ENCODE peak calls at places on chromosome 18, in four cellular contexts. Q, J, Z and I are unnamed samples.

GRCh38 chr18:7084766-7085080 is 32.9 kb downstream of the LAMA1 start:
- DNase-seq in J (no peak), Q (no peak), Z (no peak), I (no peak)

GRCh38 chr18:5527603-5528002 is 16.2 kb downstream of the EPB41L3 start:
- DNase-seq in Z (no peak), J (no peak), Q (no peak), I (no peak)

GRCh38 chr18:75109819-75110218 is 99.1 kb downstream of the PTGR3 start:
- DNase-seq in Q (no peak), Z (no peak), J (no peak), I (peak)

GRCh38 chr18:44803019-44803650 is 122.4 kb downstream of the SETBP1 start:
- DNase-seq in Q (no peak), J (no peak), Z (peak), I (no peak)

GRCh38 chr18:28820353-28820752 is 643.4 kb upstream of the CDH2 start:
- DNase-seq in Z (no peak), Q (no peak), J (no peak), I (no peak)

GRCh38 chr18:70469916-70470315 is 181.1 kb downstream of the SOCS6 start:
- DNase-seq in J (no peak), Z (no peak), Q (no peak), I (no peak)

GRCh38 chr18:34923911-34924310 is 117.3 kb upstream of the MAPRE2 start:
- DNase-seq in Q (no peak), J (no peak), Z (no peak), I (no peak)

GRCh38 chr18:8354304-8354703 is 254.9 kb upstream of the RAB12 start:
- DNase-seq in Q (no peak), Z (peak), J (no peak), I (no peak)

GRCh38 chr18:57959278-57959677 is 84.7 kb upstream of the NEDD4L start:
- DNase-seq in Q (no peak), Z (peak), J (no peak), I (no peak)

GRCh38 chr18:73511751-73512525 is 635.7 kb downstream of the FBXO15 start:
- DNase-seq in Z (no peak), Q (no peak), J (no peak), I (no peak)

GRCh38 chr18:63619661-63620060 is 24.4 kb downstream of the SERPINB4 start:
- DNase-seq in Z (no peak), J (no peak), Q (no peak), I (no peak)

GRCh38 chr18:63422862-63423304 is 607 bp upstream of the VPS4B start:
- DNase-seq in Q (no peak), J (no peak), Z (no peak), I (no peak)

GRCh38 chr18:76205906-76206305 is 289.1 kb downstream of the ZNF516 start:
- DNase-seq in Q (no peak), Z (no peak), J (no peak), I (no peak)

GRCh38 chr18:8424917-8425725 is 184.1 kb upstream of the RAB12 start:
- DNase-seq in Z (peak), Q (no peak), J (no peak), I (peak)

GRCh38 chr18:38651736-38652135 is 1086.1 kb upstream of the CELF4 start:
- DNase-seq in J (no peak), Z (no peak), Q (no peak), I (no peak)

GRCh38 chr18:79476031-79476917 is 80.5 kb downstream of the NFATC1 start:
- DNase-seq in Z (no peak), J (no peak), Q (no peak), I (no peak)

GRCh38 chr18:40937386-40937785 is 1017.6 kb upstream of the PIK3C3 start:
- DNase-seq in J (no peak), Q (peak), Z (no peak), I (no peak)

GRCh38 chr18:26546170-26546874 is 2.0 kb downstream of the KCTD1 start:
- DNase-seq in J (no peak), Z (no peak), Q (no peak), I (no peak)

GRCh38 chr18:77058186-77058847 is 74.3 kb downstream of the MBP start:
- DNase-seq in Q (no peak), J (no peak), Z (no peak), I (no peak)

GRCh38 chr18:54845788-54846187 is 17.5 kb downstream of the RAB27B start:
- DNase-seq in Z (no peak), Q (no peak), J (no peak), I (no peak)

GRCh38 chr18:12838178-12838634 is 45.8 kb downstream of the PTPN2 start:
- DNase-seq in J (peak), Z (peak), Q (no peak), I (no peak)

GRCh38 chr18:8904316-8904715 is 198.2 kb upstream of the NDUFV2 start:
- DNase-seq in Q (no peak), J (no peak), Z (no peak), I (no peak)

GRCh38 chr18:28175047-28175929 is 1.6 kb downstream of the CDH2 start:
- DNase-seq in Q (no peak), J (no peak), Z (peak), I (no peak)

GRCh38 chr18:2971741-2972552 is 41.0 kb downstream of the LPIN2 start:
- DNase-seq in Q (no peak), J (peak), Z (no peak), I (no peak)

GRCh38 chr18:34880882-34881852 is 160.0 kb upstream of the MAPRE2 start:
- DNase-seq in Z (peak), Q (no peak), J (no peak), I (no peak)

GRCh38 chr18:75362435-75362834 is 65.1 kb downstream of the SMIM21 start:
- DNase-seq in Q (no peak), Z (no peak), J (no peak), I (no peak)

GRCh38 chr18:41922171-41922570 is 32.9 kb upstream of the PIK3C3 start:
- DNase-seq in Z (no peak), J (no peak), Q (no peak), I (no peak)

GRCh38 chr18:42183746-42184145 is 228.7 kb downstream of the PIK3C3 start:
- DNase-seq in Q (no peak), J (no peak), Z (no peak), I (no peak)

GRCh38 chr18:75824661-75825060 is 397.2 kb upstream of the SMIM21 start:
- DNase-seq in Q (no peak), Z (no peak), J (no peak), I (no peak)

GRCh38 chr18:27665264-27665799 is 480.2 kb upstream of the CHST9 start:
- DNase-seq in Q (no peak), J (no peak), Z (no peak), I (no peak)

GRCh38 chr18:48017625-48018024 is 87.2 kb upstream of the SMAD2 start:
- DNase-seq in Z (no peak), J (no peak), Q (no peak), I (no peak)

GRCh38 chr18:4017479-4017878 is 437.6 kb downstream of the DLGAP1 start:
- DNase-seq in Z (no peak), Q (peak), J (no peak), I (peak)

GRCh38 chr18:8462651-8463185 is 146.5 kb upstream of the RAB12 start:
- DNase-seq in Z (peak), J (no peak), Q (no peak), I (no peak)

GRCh38 chr18:32576296-32576916 is 105.7 kb upstream of the GAREM1 start:
- DNase-seq in Z (peak), Q (no peak), J (no peak), I (no peak)
- TF ChIP-seq HDAC6 in Z (no peak), Q (no peak), J (no peak), I (no peak)

DNA sequence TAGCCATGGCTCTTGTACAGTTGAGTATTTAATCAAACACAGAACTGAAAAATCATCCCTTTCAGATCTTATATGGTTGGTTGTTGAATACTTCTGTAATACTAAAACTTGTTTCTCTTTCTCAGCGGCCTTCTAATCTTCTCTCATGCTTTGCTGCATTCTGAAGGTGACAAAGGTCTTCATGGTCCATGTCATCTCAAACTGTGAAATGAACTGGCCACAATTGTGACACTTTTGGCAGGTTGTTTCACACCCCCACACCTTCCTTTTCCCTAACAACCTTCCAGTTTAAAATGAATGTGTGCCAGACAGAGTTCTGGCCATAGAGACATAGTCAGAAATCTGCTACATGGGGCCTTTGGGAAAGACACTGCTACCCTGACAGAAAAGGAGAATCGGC is 106.7 kb downstream of the PIGN start:
- DNase-seq in J (no peak), Q (no peak), Z (no peak), I (no peak)
- TF ChIP-seq HDAC6 in J (no peak), Q (no peak), Z (no peak), I (no peak)

GRCh38 chr18:36708366-36708765 is 120.4 kb downstream of the TPGS2 start:
- DNase-seq in Q (no peak), J (no peak), Z (no peak), I (no peak)

GRCh38 chr18:36714476-36714875 is 114.3 kb downstream of the TPGS2 start:
- DNase-seq in Z (no peak), Q (no peak), J (no peak), I (no peak)

GRCh38 chr18:36711014-36711725 is 117.6 kb downstream of the TPGS2 start:
- DNase-seq in Q (no peak), Z (no peak), J (no peak), I (no peak)

GRCh38 chr18:36709315-36709714 is 119.5 kb downstream of the TPGS2 start:
- DNase-seq in Q (no peak), Z (no peak), J (no peak), I (no peak)

DNA sequence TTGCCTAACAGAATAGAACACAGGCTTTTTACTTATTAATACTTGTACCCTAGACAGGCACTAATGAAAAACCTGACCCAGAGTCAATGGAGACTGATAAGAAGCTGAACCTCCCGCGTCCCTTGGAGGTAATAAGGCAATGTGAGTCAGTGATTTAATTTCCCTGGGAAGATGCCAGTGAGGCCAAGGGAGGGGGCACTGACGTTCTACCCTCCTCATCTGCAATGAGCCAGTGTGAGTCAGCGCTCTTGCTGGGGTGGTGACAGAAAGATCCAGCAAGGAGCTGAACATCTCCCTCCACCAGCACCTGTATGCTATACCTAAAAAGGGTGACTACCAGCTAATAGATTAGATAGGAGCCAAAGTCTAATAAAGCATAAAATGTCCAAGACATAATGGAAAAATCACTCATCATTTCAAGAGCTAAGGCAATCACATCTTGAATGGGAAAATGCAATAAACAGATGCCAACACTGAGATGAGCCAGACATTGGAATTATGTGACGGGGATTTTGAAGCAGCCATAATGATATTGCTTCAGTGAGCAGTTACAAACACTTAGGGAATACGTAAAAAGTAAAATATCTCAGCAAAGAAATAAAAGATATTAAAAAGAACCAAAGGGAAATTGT is 116.9 kb downstream of the TPGS2 start:
- DNase-seq in J (no peak), Z (no peak), Q (no peak), I (no peak)
- TF ChIP-seq HDAC6 in J (no peak), Z (no peak), Q (no peak), I (no peak)

GRCh38 chr18:43563780-43564179 is 286.5 kb upstream of the SYT4 start:
- DNase-seq in J (no peak), Q (no peak), Z (peak), I (no peak)
- TF ChIP-seq HDAC6 in J (no peak), Q (no peak), Z (no peak), I (no peak)

GRCh38 chr18:11147371-11147860 is 2.0 kb downstream of the PIEZO2 start:
- DNase-seq in Q (no peak), Z (no peak), J (no peak), I (no peak)

GRCh38 chr18:11146947-11147345 is 2.4 kb downstream of the PIEZO2 start:
- DNase-seq in J (no peak), Q (no peak), Z (no peak), I (peak)

GRCh38 chr18:11148655-11149440 is 521 bp downstream of the PIEZO2 start:
- DNase-seq in Z (no peak), Q (no peak), J (no peak), I (peak)

GRCh38 chr18:11149441-11150270 is at the start of gene PIEZO2:
- DNase-seq in Q (peak), Z (peak), J (peak), I (no peak)

DNA sequence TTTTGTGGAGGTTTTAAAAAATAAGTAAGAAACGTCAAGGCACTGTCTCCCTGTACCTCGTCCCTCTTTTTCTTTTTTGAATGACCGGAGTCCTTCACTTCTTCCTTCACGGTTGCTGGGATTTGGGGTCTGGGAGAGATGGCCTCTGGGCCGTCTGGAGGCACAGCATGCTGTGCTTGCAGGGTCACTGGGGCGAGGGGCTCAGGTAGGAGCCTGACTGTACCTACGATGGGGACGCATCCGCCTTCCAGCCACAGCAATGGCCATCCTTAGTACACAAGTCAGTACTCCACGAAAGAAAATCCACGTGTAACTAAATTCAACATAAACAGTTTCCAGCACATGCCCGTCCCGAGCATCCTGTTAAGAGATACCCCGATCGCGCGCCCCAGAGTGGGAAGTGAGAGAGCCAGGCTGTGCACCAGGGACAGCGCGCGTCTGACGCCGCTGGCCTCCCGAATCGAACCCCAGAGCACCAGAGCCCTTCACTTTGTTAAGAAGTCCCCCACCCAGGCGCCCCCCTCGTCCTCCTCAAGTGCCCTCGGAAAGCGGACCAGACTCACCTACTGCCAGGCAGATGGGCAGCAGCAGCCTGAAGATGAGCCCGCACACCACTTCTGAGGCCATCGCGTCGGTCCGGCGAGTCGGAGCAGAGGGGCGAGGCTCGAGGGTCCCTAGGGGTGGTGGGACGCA is 1.3 kb downstream of the PIEZO2 start:
- DNase-seq in Z (no peak), Q (no peak), J (no peak), I (peak)
- TF ChIP-seq HDAC6 in Z (no peak), Q (no peak), J (no peak), I (no peak)

DNA sequence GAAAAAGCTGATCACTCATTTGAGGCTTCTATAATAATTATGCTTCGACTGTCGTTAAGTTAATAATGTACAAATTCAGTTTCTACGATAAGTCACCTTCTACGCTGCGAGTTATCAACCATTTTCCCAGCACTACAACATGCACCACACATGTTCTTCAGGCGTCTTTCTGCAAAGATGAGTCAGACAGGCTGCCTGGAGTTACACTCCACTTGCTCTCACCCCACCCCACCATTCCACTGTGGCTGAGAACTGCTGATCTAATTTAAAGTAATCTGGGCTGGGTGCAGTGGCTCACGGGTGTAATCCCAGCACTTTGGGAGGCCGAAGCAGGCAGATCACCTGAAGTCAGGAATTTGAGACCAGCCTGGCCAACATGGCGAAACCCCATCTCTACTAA is 218.6 kb downstream of the DYM start:
- DNase-seq in Z (no peak), Q (no peak), J (no peak), I (no peak)
- TF ChIP-seq HDAC6 in Z (no peak), Q (no peak), J (no peak), I (no peak)